ENCODE peak calls at places on chromosomes 2 and 18, in five cellular contexts. E, R, J, S and T are unnamed samples.

GRCh38 chr2:96842600-96842999 is 1.2 kb downstream of the ANKRD23 start:
- DNase-seq in E (no peak), R (no peak), J (no peak), S (no peak), T (no peak)

GRCh38 chr2:238136820-238137537 is 1.5 kb upstream of the KLHL30 start:
- DNase-seq in E (peak; percentile 73), R (peak; percentile 77), J (peak; percentile 46), S (no peak), T (no peak)

GRCh38 chr2:152718909-152719645 is 657 bp downstream of the ARL6IP6 start:
- DNase-seq in E (peak; percentile 77), R (no peak), J (peak; percentile 59), S (peak; percentile 81), T (peak; percentile 19)

GRCh38 chr2:157304811-157305712 is 20.6 kb downstream of the ERMN start:
- DNase-seq in E (no peak), R (no peak), J (no peak), S (no peak), T (no peak)

GRCh38 chr2:74553892-74554820 is at the start of the genes DOK1 and LOXL3:
- DNase-seq in E (peak; percentile 57), R (peak; percentile 93), J (peak; percentile 61), S (peak; percentile 93), T (peak; percentile 93)

GRCh38 chr2:86371482-86372002 is 34.1 kb upstream of the REEP1 start:
- DNase-seq in E (no peak), R (no peak), J (no peak), S (no peak), T (no peak)

GRCh38 chr2:43071629-43072550 is 154.5 kb downstream of the ZFP36L2 start:
- DNase-seq in E (peak; percentile 94), R (no peak), J (no peak), S (no peak), T (peak; percentile 15)

GRCh38 chr2:170815746-170816498 is 765 bp upstream of the GAD1 start:
- DNase-seq in E (peak; percentile 42), R (peak; percentile 68), J (peak; percentile 88), S (peak; percentile 65), T (peak; percentile 85)

GRCh38 chr2:207337234-207338219 is 171.8 kb upstream of the KLF7 start:
- DNase-seq in E (peak; percentile 52), R (no peak), J (no peak), S (no peak), T (no peak)

GRCh38 chr2:11397046-11397445 is 52.6 kb upstream of the ROCK2 start:
- DNase-seq in E (no peak), R (peak; percentile 80), J (no peak), S (no peak), T (no peak)

GRCh38 chr2:224793961-224794360 is 77.8 kb upstream of the CCDC195 start:
- DNase-seq in E (no peak), R (no peak), J (no peak), S (no peak), T (no peak)

GRCh38 chr2:46872876-46873631 is 42.6 kb downstream of the MCFD2 start:
- DNase-seq in E (no peak), R (no peak), J (no peak), S (no peak), T (no peak)

GRCh38 chr2:110865188-110865587 is 132.8 kb downstream of the ACOXL start:
- DNase-seq in E (no peak), R (no peak), J (no peak), S (peak; percentile 37), T (peak; percentile 80)

GRCh38 chr2:134231965-134232340 is 21.9 kb upstream of the MGAT5 start:
- DNase-seq in E (no peak), R (no peak), J (no peak), S (no peak), T (no peak)

GRCh38 chr2:79876430-79876829 is 363.6 kb downstream of the CTNNA2 start:
- DNase-seq in E (no peak), R (no peak), J (no peak), S (no peak), T (peak; percentile 23)

GRCh38 chr2:173400760-173401159 is 46.1 kb downstream of the CDCA7 start:
- DNase-seq in E (no peak), R (no peak), J (peak; percentile 21), S (no peak), T (no peak)

GRCh38 chr2:54840559-54840958 is 117.1 kb downstream of the EML6 start:
- DNase-seq in E (no peak), R (no peak), J (no peak), S (no peak), T (no peak)

GRCh38 chr2:236044191-236044590 is 124.0 kb downstream of the GBX2 start:
- DNase-seq in E (no peak), R (no peak), J (no peak), S (no peak), T (no peak)

GRCh38 chr2:76019130-76019529 is 308.4 kb upstream of the GCFC2 start:
- DNase-seq in E (no peak), R (no peak), J (no peak), S (no peak), T (no peak)

GRCh38 chr18:66724664-66725356 is 120.9 kb upstream of the CDH19 start:
- DNase-seq in E (peak; percentile 76), R (no peak), J (peak; percentile 71), S (peak; percentile 52), T (no peak)

GRCh38 chr2:174692256-174692830 is 71.9 kb downstream of the CHRNA1 start:
- DNase-seq in E (no peak), R (no peak), J (no peak), S (no peak), T (no peak)

GRCh38 chr2:135494503-135494902 is 36.5 kb downstream of the ZRANB3 start:
- DNase-seq in E (no peak), R (no peak), J (no peak), S (no peak), T (no peak)

GRCh38 chr18:48796491-48797205 is 154.1 kb downstream of the SMAD7 start:
- DNase-seq in E (no peak), R (peak; percentile 27), J (no peak), S (no peak), T (no peak)

GRCh38 chr2:46157966-46158310 is 139.3 kb upstream of the EPAS1 start:
- DNase-seq in E (no peak), R (no peak), J (no peak), S (no peak), T (no peak)

GRCh38 chr18:9831723-9832199 is 54.0 kb upstream of the TXNDC2 start:
- DNase-seq in E (peak; percentile 19), R (no peak), J (no peak), S (no peak), T (no peak)

GRCh38 chr2:18855027-18855426 is 265.7 kb upstream of the NT5C1B start:
- DNase-seq in E (no peak), R (no peak), J (no peak), S (no peak), T (no peak)
- TF ChIP-seq CTCF in E (peak; percentile 58), R (peak; percentile 19), J (no peak), S (peak; percentile 6), T (no peak)

GRCh38 chr2:62339413-62339812 is 143.5 kb downstream of the B3GNT2 start:
- DNase-seq in E (no peak), R (no peak), J (no peak), S (no peak), T (no peak)
- TF ChIP-seq CTCF in E (no peak), R (no peak), J (no peak), S (no peak), T (peak; percentile 14)

GRCh38 chr18:293557-293956 is 25.7 kb upstream of the THOC1 start:
- DNase-seq in E (no peak), R (no peak), J (no peak), S (no peak), T (no peak)
- TF ChIP-seq CTCF in E (no peak), R (no peak), J (no peak), S (no peak), T (no peak)

GRCh38 chr18:58908006-58908405 is 43.3 kb downstream of the ZNF532 start:
- DNase-seq in E (no peak), R (no peak), J (no peak), S (no peak), T (no peak)
- TF ChIP-seq CTCF in E (no peak), R (no peak), J (no peak), S (no peak), T (no peak)

DNA sequence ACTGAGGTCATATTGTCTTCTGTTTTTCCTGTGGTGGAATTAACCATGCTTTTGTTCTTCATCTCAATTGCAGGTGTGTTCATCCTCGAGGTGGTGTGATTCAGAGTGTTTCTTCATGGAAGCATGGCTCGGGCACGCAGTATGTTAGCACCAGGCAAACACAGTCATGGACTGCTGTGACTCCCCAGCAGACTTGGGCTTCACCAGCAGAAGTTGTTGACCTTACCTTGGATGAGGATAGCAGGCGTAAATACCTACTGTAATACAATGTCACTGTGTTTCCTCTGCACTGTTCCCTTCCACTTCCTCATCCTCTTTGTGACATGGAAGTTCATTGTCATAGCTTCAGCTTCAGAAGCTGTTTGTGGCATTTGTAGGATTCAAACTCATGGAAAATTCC is 158.7 kb downstream of the HAUS1 start:
- DNase-seq in E (no peak), R (no peak), J (no peak), S (no peak), T (no peak)
- TF ChIP-seq CTCF in E (no peak), R (no peak), J (no peak), S (no peak), T (no peak)

GRCh38 chr2:108895188-108895587 is 93.8 kb downstream of the EDAR start:
- DNase-seq in E (no peak), R (no peak), J (no peak), S (no peak), T (no peak)
- TF ChIP-seq CTCF in E (no peak), R (no peak), J (no peak), S (no peak), T (no peak)